ENCODE peak calls at places on chromosomes 11 and 22, in six cellular contexts. Z is adipocyte; C is NCI-H1105 treated with DMSO at 0.1 percent for 48 hours; O is activated CD8-positive, alpha-beta T cell treated with anti-CD3 and anti-CD28 coated beads, Interleukin-2, amount 10 ng/mL, durations not matched to agents 7 days and 5 days; V is WTC11; U is HepG2. N is an unnamed sample.

GRCh38 chr11:30000986-30001385 is 15.8 kb downstream of the KCNA4 start:
- DNase-seq in C (no peak), V (no peak), O (no peak), Z (no peak), U (no peak), N (no peak)

GRCh38 chr11:18741783-18742182 is 15.8 kb upstream of the IGSF22 start:
- DNase-seq in V (no peak), O (no peak), Z (no peak), U (no peak), C (no peak), N (no peak)

GRCh38 chr11:94650756-94651155 is 83.6 kb downstream of the PIWIL4 start:
- DNase-seq in V (no peak), Z (peak; percentile 93), C (no peak), U (no peak), O (no peak), N (no peak)

GRCh38 chr11:77207618-77208313 is 79.7 kb downstream of the MYO7A start:
- DNase-seq in V (no peak), Z (no peak), O (no peak), U (no peak), C (no peak), N (no peak)

GRCh38 chr11:66327171-66328035 is 8.8 kb downstream of the RIN1 start:
- DNase-seq in C (no peak), U (no peak), O (no peak), Z (peak; percentile 73), V (no peak), N (no peak)

GRCh38 chr11:71252782-71253730 is 679 bp upstream of the SHANK2 start:
- DNase-seq in V (peak; percentile 52), Z (peak; percentile 53), C (no peak), O (no peak), U (peak; percentile 97), N (peak; percentile 64)

GRCh38 chr11:12598330-12599256 is 75.6 kb upstream of the TEAD1 start:
- DNase-seq in V (no peak), O (no peak), C (no peak), Z (no peak), U (no peak), N (no peak)

GRCh38 chr22:50542416-50542927 is 3.2 kb upstream of the KLHDC7B start:
- DNase-seq in U (no peak), O (no peak), Z (no peak), C (no peak), V (no peak), N (no peak)

GRCh38 chr22:17096095-17096494 is 11.3 kb downstream of the IL17RA start:
- DNase-seq in C (no peak), U (no peak), O (no peak), V (no peak), Z (no peak), N (no peak)

GRCh38 chr22:28425211-28425610 is 254.4 kb downstream of the TTC28 start:
- DNase-seq in Z (no peak), U (no peak), V (no peak), O (no peak), C (no peak), N (no peak)

GRCh38 chr11:767238-767637 is 10.0 kb downstream of the GATD1 start:
- DNase-seq in Z (no peak), C (no peak), U (no peak), V (no peak), O (no peak), N (no peak)

GRCh38 chr22:27113211-27114030 is 456.0 kb downstream of the MIAT start:
- DNase-seq in C (no peak), Z (peak; percentile 90), O (no peak), U (peak; percentile 63), V (no peak), N (no peak)

GRCh38 chr11:2297623-2298030 is 4.1 kb downstream of the C11orf21 start:
- DNase-seq in U (no peak), O (no peak), Z (no peak), V (no peak), C (no peak), N (no peak)

GRCh38 chr11:35014352-35014751 is 97.9 kb downstream of the PDHX start:
- DNase-seq in C (no peak), V (no peak), O (no peak), U (no peak), Z (peak; percentile 88), N (no peak)

GRCh38 chr11:130916910-130917309 is 631 bp upstream of the SNX19 start:
- DNase-seq in V (no peak), O (no peak), Z (no peak), U (no peak), C (no peak), N (no peak)

GRCh38 chr22:30575859-30576258 is 1.4 kb upstream of the GAL3ST1 start:
- DNase-seq in U (no peak), Z (no peak), O (no peak), V (no peak), C (no peak), N (no peak)

GRCh38 chr11:74675761-74676160 is 55.5 kb downstream of the CHRDL2 start:
- DNase-seq in U (no peak), O (no peak), Z (no peak), C (no peak), V (no peak), N (no peak)

GRCh38 chr11:118305726-118306125 is 1.2 kb downstream of the CD3E start:
- DNase-seq in Z (no peak), V (no peak), C (no peak), O (peak; percentile 69), U (no peak), N (no peak)

GRCh38 chr22:50016308-50016987 is 3.9 kb upstream of the IL17REL start:
- DNase-seq in O (no peak), C (no peak), U (no peak), V (no peak), Z (no peak), N (no peak)

GRCh38 chr11:94424662-94425061 is 23.4 kb upstream of the GPR83 start:
- DNase-seq in V (no peak), Z (peak; percentile 38), C (no peak), U (no peak), O (no peak), N (no peak)

GRCh38 chr22:50486561-50487289 is at the start of gene MIOX:
- DNase-seq in U (no peak), O (no peak), V (no peak), Z (no peak), C (no peak), N (no peak)

GRCh38 chr11:69180726-69181125 is 25.0 kb downstream of the SMIM38 start:
- DNase-seq in V (no peak), O (no peak), C (no peak), Z (no peak), U (no peak), N (no peak)

GRCh38 chr11:64809781-64810241 is 540 bp downstream of the MEN1 start:
- DNase-seq in O (peak; percentile 28), V (peak; percentile 63), C (peak; percentile 20), Z (peak; percentile 58), U (no peak), N (peak; percentile 77)

GRCh38 chr11:67099841-67100324 is 19.2 kb upstream of the KDM2A start:
- DNase-seq in Z (no peak), U (no peak), C (no peak), V (no peak), O (peak; percentile 31), N (no peak)

GRCh38 chr22:49214976-49215375 is 612.7 kb downstream of the BRD1 start:
- DNase-seq in Z (no peak), C (no peak), U (no peak), O (no peak), V (peak; percentile 2), N (peak; percentile 9)

GRCh38 chr11:103961010-103961409 is 75.4 kb upstream of the DDI1 start:
- DNase-seq in V (no peak), U (no peak), C (no peak), Z (no peak), O (no peak), N (no peak)

GRCh38 chr22:22753526-22754267 is 109.3 kb downstream of the GGTLC2 start:
- DNase-seq in O (peak; percentile 86), V (peak; percentile 83), C (peak; percentile 21), Z (peak; percentile 53), U (peak; percentile 47), N (peak; percentile 86)

GRCh38 chr22:42418811-42419243 is 13.4 kb downstream of the NFAM1 start:
- DNase-seq in Z (no peak), V (no peak), C (peak; percentile 77), U (no peak), O (no peak), N (no peak)

GRCh38 chr22:37180531-37181231 is 7.4 kb downstream of the C1QTNF6 start:
- DNase-seq in C (no peak), V (no peak), U (no peak), Z (no peak), O (no peak), N (no peak)

GRCh38 chr11:109772846-109773400 is 320.3 kb upstream of the ZC3H12C start:
- DNase-seq in C (peak; percentile 84), Z (no peak), O (no peak), U (no peak), V (no peak), N (no peak)

GRCh38 chr11:90851196-90851595 is 628.3 kb upstream of the CHORDC1 start:
- DNase-seq in Z (no peak), U (no peak), V (no peak), O (no peak), C (no peak), N (no peak)

GRCh38 chr11:33935005-33935404 is 43.1 kb upstream of the LMO2 start:
- DNase-seq in Z (no peak), C (no peak), U (no peak), V (no peak), O (no peak), N (no peak)

GRCh38 chr11:34266987-34267386 is 90.8 kb downstream of the ABTB2 start:
- DNase-seq in Z (no peak), U (no peak), V (no peak), O (no peak), C (no peak), N (no peak)

GRCh38 chr11:19409307-19409706 is 168.6 kb upstream of the E2F8 start:
- DNase-seq in O (no peak), C (no peak), V (no peak), U (no peak), Z (no peak), N (no peak)

GRCh38 chr22:27318516-27318915 is 483.0 kb downstream of the MN1 start:
- DNase-seq in C (no peak), V (no peak), O (no peak), U (no peak), Z (peak; percentile 88), N (peak; percentile 7)

GRCh38 chr11:79600747-79601146 is 159.9 kb upstream of the TENM4 start:
- DNase-seq in V (no peak), U (no peak), Z (no peak), O (no peak), C (no peak), N (no peak)